ENCODE peak calls at places on chromosomes 4 and X, in four cellular contexts. One of them, this sample, is unnamed.

GRCh38 chrX:107537815-107538214 is 88.4 kb downstream of the FRMPD3 start:
- DNase-seq in mammary epithelial cell: peak; percentile 27
- DNase-seq in nephron progenitor cell: peak; percentile 21
- DNase-seq in CD8-positive, alpha-beta T cell: peak; percentile 33
- DNase-seq in this sample: peak; percentile 64

GRCh38 chr4:92825785-92826184 is 522.0 kb downstream of the GRID2 start:
- DNase-seq in mammary epithelial cell: no peak
- DNase-seq in nephron progenitor cell: no peak
- DNase-seq in CD8-positive, alpha-beta T cell: no peak
- DNase-seq in this sample: no peak

GRCh38 chr4:133154725-133155124 is 5.6 kb downstream of the PCDH10 start:
- DNase-seq in mammary epithelial cell: no peak
- DNase-seq in nephron progenitor cell: peak; percentile 22
- DNase-seq in CD8-positive, alpha-beta T cell: no peak
- DNase-seq in this sample: peak; percentile 31

GRCh38 chr4:2652415-2653155 is 103.6 kb downstream of the TNIP2 start:
- DNase-seq in mammary epithelial cell: no peak
- DNase-seq in nephron progenitor cell: no peak
- DNase-seq in CD8-positive, alpha-beta T cell: no peak
- DNase-seq in this sample: no peak

GRCh38 chr4:86825511-86825910 is 23.7 kb downstream of the SLC10A6 start:
- DNase-seq in mammary epithelial cell: no peak
- DNase-seq in nephron progenitor cell: no peak
- DNase-seq in CD8-positive, alpha-beta T cell: no peak
- DNase-seq in this sample: no peak

GRCh38 chr4:3098346-3098745 is 23.9 kb downstream of the HTT start:
- DNase-seq in mammary epithelial cell: no peak
- DNase-seq in nephron progenitor cell: no peak
- DNase-seq in CD8-positive, alpha-beta T cell: no peak
- DNase-seq in this sample: no peak

GRCh38 chr4:132958457-132959263 is 190.4 kb upstream of the PCDH10 start:
- DNase-seq in mammary epithelial cell: no peak
- DNase-seq in nephron progenitor cell: no peak
- DNase-seq in CD8-positive, alpha-beta T cell: no peak
- DNase-seq in this sample: no peak

GRCh38 chrX:13697440-13697839 is 8.5 kb downstream of the RAB9A start:
- DNase-seq in mammary epithelial cell: no peak
- DNase-seq in nephron progenitor cell: no peak
- DNase-seq in CD8-positive, alpha-beta T cell: no peak
- DNase-seq in this sample: no peak

GRCh38 chr4:139528377-139529005 is 27.5 kb downstream of the SETD7 start:
- DNase-seq in mammary epithelial cell: peak; percentile 87
- DNase-seq in nephron progenitor cell: no peak
- DNase-seq in CD8-positive, alpha-beta T cell: peak; percentile 16
- DNase-seq in this sample: peak; percentile 71

GRCh38 chrX:101999644-102000539 is 68.1 kb upstream of the ZMAT1 start:
- DNase-seq in mammary epithelial cell: no peak
- DNase-seq in nephron progenitor cell: no peak
- DNase-seq in CD8-positive, alpha-beta T cell: no peak
- DNase-seq in this sample: no peak

GRCh38 chrX:115362334-115363095 is 73.0 kb downstream of the LUZP4 start:
- DNase-seq in mammary epithelial cell: peak; percentile 10
- DNase-seq in nephron progenitor cell: no peak
- DNase-seq in CD8-positive, alpha-beta T cell: no peak
- DNase-seq in this sample: no peak

GRCh38 chr4:67568820-67569219 is 10.3 kb downstream of the STAP1 start:
- DNase-seq in mammary epithelial cell: peak; percentile 49
- DNase-seq in nephron progenitor cell: no peak
- DNase-seq in CD8-positive, alpha-beta T cell: no peak
- DNase-seq in this sample: peak; percentile 79

GRCh38 chr4:5037553-5038551 is 13.4 kb upstream of the STK32B start:
- DNase-seq in mammary epithelial cell: peak; percentile 91
- DNase-seq in nephron progenitor cell: no peak
- DNase-seq in CD8-positive, alpha-beta T cell: no peak
- DNase-seq in this sample: peak; percentile 93

GRCh38 chr4:182142146-182143085 is 100.8 kb upstream of the TENM3 start:
- DNase-seq in mammary epithelial cell: peak; percentile 70
- DNase-seq in nephron progenitor cell: peak; percentile 70
- DNase-seq in CD8-positive, alpha-beta T cell: no peak
- DNase-seq in this sample: no peak

GRCh38 chr4:72076562-72076961 is 44.8 kb downstream of the NPFFR2 start:
- DNase-seq in mammary epithelial cell: peak; percentile 21
- DNase-seq in nephron progenitor cell: no peak
- DNase-seq in CD8-positive, alpha-beta T cell: no peak
- DNase-seq in this sample: peak; percentile 8

GRCh38 chr4:56320293-56320692 is 67.0 kb downstream of the AASDH start:
- DNase-seq in mammary epithelial cell: peak; percentile 33
- DNase-seq in nephron progenitor cell: no peak
- DNase-seq in CD8-positive, alpha-beta T cell: no peak
- DNase-seq in this sample: peak; percentile 81

GRCh38 chr4:163157157-163157556 is 9.5 kb downstream of the NAF1 start:
- DNase-seq in mammary epithelial cell: peak; percentile 57
- DNase-seq in nephron progenitor cell: no peak
- DNase-seq in CD8-positive, alpha-beta T cell: no peak
- DNase-seq in this sample: no peak

GRCh38 chr4:19038231-19038630 is 1016.7 kb upstream of the LCORL start:
- DNase-seq in mammary epithelial cell: no peak
- DNase-seq in nephron progenitor cell: no peak
- DNase-seq in CD8-positive, alpha-beta T cell: no peak
- DNase-seq in this sample: no peak

GRCh38 chr4:5381981-5382441 is 326.3 kb downstream of the EVC2 start:
- DNase-seq in mammary epithelial cell: no peak
- DNase-seq in nephron progenitor cell: no peak
- DNase-seq in CD8-positive, alpha-beta T cell: no peak
- DNase-seq in this sample: peak; percentile 22

GRCh38 chrX:133586443-133586842 is 171.2 kb upstream of the GPC4 start:
- DNase-seq in mammary epithelial cell: no peak
- DNase-seq in nephron progenitor cell: no peak
- DNase-seq in CD8-positive, alpha-beta T cell: no peak
- DNase-seq in this sample: no peak

GRCh38 chr4:3820806-3821579 is 54.8 kb downstream of the ADRA2C start:
- DNase-seq in mammary epithelial cell: no peak
- DNase-seq in nephron progenitor cell: no peak
- DNase-seq in CD8-positive, alpha-beta T cell: no peak
- DNase-seq in this sample: no peak

GRCh38 chr4:26621366-26621765 is 37.5 kb downstream of the TBC1D19 start:
- DNase-seq in mammary epithelial cell: no peak
- DNase-seq in nephron progenitor cell: no peak
- DNase-seq in CD8-positive, alpha-beta T cell: no peak
- DNase-seq in this sample: no peak

GRCh38 chrX:38987135-38987780 is 186.0 kb downstream of the MID1IP1 start:
- DNase-seq in mammary epithelial cell: no peak
- DNase-seq in nephron progenitor cell: peak; percentile 7
- DNase-seq in CD8-positive, alpha-beta T cell: no peak
- DNase-seq in this sample: no peak

GRCh38 chr4:3402409-3403103 is 39.2 kb upstream of the HGFAC start:
- DNase-seq in mammary epithelial cell: peak; percentile 5
- DNase-seq in nephron progenitor cell: no peak
- DNase-seq in CD8-positive, alpha-beta T cell: no peak
- DNase-seq in this sample: no peak

GRCh38 chr4:169063441-169063840 is 53.4 kb upstream of the CBR4 start:
- DNase-seq in mammary epithelial cell: no peak
- DNase-seq in nephron progenitor cell: no peak
- DNase-seq in CD8-positive, alpha-beta T cell: no peak
- DNase-seq in this sample: no peak

GRCh38 chr4:186684889-186685309 is 38.8 kb downstream of the FAT1 start:
- DNase-seq in mammary epithelial cell: no peak
- DNase-seq in nephron progenitor cell: no peak
- DNase-seq in CD8-positive, alpha-beta T cell: no peak
- DNase-seq in this sample: no peak

GRCh38 chr4:169351860-169352259 is 81.1 kb upstream of the SH3RF1 start:
- DNase-seq in mammary epithelial cell: no peak
- DNase-seq in nephron progenitor cell: no peak
- DNase-seq in CD8-positive, alpha-beta T cell: no peak
- DNase-seq in this sample: no peak

GRCh38 chr4:113222431-113222979 is 173.1 kb downstream of the ANK2 start:
- DNase-seq in mammary epithelial cell: no peak
- DNase-seq in nephron progenitor cell: no peak
- DNase-seq in CD8-positive, alpha-beta T cell: no peak
- DNase-seq in this sample: no peak

GRCh38 chr4:86594559-86595425 is 677 bp downstream of the PTPN13 start:
- DNase-seq in mammary epithelial cell: peak; percentile 66
- DNase-seq in nephron progenitor cell: peak; percentile 43
- DNase-seq in CD8-positive, alpha-beta T cell: no peak
- DNase-seq in this sample: peak; percentile 71

GRCh38 chr4:3375688-3376087 is 66.1 kb upstream of the HGFAC start:
- DNase-seq in mammary epithelial cell: peak; percentile 67
- DNase-seq in nephron progenitor cell: no peak
- DNase-seq in CD8-positive, alpha-beta T cell: no peak
- DNase-seq in this sample: peak; percentile 92

GRCh38 chr4:2186133-2186864 is 55.6 kb downstream of the HAUS3 start:
- DNase-seq in mammary epithelial cell: peak; percentile 58
- DNase-seq in nephron progenitor cell: peak; percentile 10
- DNase-seq in CD8-positive, alpha-beta T cell: no peak
- DNase-seq in this sample: peak; percentile 70

GRCh38 chr4:40750461-40751258 is 905 bp downstream of the NSUN7 start:
- DNase-seq in mammary epithelial cell: peak; percentile 1
- DNase-seq in nephron progenitor cell: peak; percentile 49
- DNase-seq in CD8-positive, alpha-beta T cell: no peak
- DNase-seq in this sample: no peak

GRCh38 chrX:117996918-117997480 is 119.6 kb downstream of the KLHL13 start:
- DNase-seq in mammary epithelial cell: peak; percentile 67
- DNase-seq in nephron progenitor cell: no peak
- DNase-seq in CD8-positive, alpha-beta T cell: no peak
- DNase-seq in this sample: peak; percentile 59

GRCh38 chr4:175273995-175274753 is 356.0 kb downstream of the ADAM29 start:
- DNase-seq in mammary epithelial cell: no peak
- DNase-seq in nephron progenitor cell: no peak
- DNase-seq in CD8-positive, alpha-beta T cell: no peak
- DNase-seq in this sample: peak; percentile 9

GRCh38 chr4:56742080-56742871 is 61.2 kb upstream of the HOPX start:
- DNase-seq in mammary epithelial cell: peak; percentile 29
- DNase-seq in nephron progenitor cell: no peak
- DNase-seq in CD8-positive, alpha-beta T cell: no peak
- DNase-seq in this sample: no peak

GRCh38 chr4:69714086-69714485 is 46.3 kb downstream of the SULT1B1 start:
- DNase-seq in mammary epithelial cell: no peak
- DNase-seq in nephron progenitor cell: no peak
- DNase-seq in CD8-positive, alpha-beta T cell: no peak
- DNase-seq in this sample: no peak
- TF ChIP-seq CTCF in mammary epithelial cell: no peak
- TF ChIP-seq CTCF in nephron progenitor cell: no peak
- TF ChIP-seq CTCF in CD8-positive, alpha-beta T cell: no peak
- TF ChIP-seq CTCF in this sample: no peak

DNA sequence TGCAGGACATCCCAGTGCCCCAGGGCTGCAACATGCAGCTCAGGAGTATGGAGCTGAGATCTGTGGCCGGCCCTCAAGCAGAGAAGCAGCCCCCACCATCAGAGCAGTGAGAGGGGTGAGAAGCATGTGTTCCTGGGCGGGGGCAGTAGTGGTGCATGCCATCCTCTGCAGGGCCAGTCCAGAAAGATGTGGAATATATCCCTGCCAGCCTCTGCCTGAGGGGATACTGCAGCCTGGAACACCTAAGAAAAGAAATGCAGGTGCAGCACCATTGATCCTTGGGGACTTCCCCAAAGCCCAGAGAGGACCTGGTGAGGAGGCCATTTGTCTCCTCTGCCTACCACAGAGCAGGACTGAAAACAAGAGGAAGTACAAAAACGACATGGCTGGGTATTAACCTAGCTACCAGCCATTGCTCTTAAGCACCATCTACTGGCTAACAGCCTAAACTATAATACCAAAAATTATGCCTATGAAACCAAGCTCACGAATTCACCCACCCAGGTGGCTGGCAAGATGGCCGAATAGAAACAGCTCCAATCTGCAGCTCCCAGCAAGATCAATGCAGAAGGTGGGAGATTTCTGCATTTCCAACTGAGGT is 158.8 kb downstream of the ADGRA3 start:
- DNase-seq in mammary epithelial cell: peak; percentile 26
- DNase-seq in nephron progenitor cell: no peak
- DNase-seq in CD8-positive, alpha-beta T cell: no peak
- DNase-seq in this sample: peak; percentile 28
- TF ChIP-seq CTCF in mammary epithelial cell: peak; percentile 35
- TF ChIP-seq CTCF in nephron progenitor cell: peak; percentile 10
- TF ChIP-seq CTCF in CD8-positive, alpha-beta T cell: no peak
- TF ChIP-seq CTCF in this sample: peak; percentile 32

GRCh38 chrX:149937881-149938426 is 337 bp downstream of the EOLA2 start:
- DNase-seq in mammary epithelial cell: no peak
- DNase-seq in nephron progenitor cell: peak; percentile 40
- DNase-seq in CD8-positive, alpha-beta T cell: peak; percentile 20
- DNase-seq in this sample: no peak

GRCh38 chrX:149938427-149939270 is at the start of gene EOLA2:
- DNase-seq in mammary epithelial cell: peak; percentile 95
- DNase-seq in nephron progenitor cell: peak; percentile 88
- DNase-seq in CD8-positive, alpha-beta T cell: peak; percentile 88
- DNase-seq in this sample: peak; percentile 95

GRCh38 chrX:149939271-149940014 is 1.2 kb upstream of the EOLA2 start:
- DNase-seq in mammary epithelial cell: peak; percentile 82
- DNase-seq in nephron progenitor cell: peak; percentile 93
- DNase-seq in CD8-positive, alpha-beta T cell: peak; percentile 86
- DNase-seq in this sample: peak; percentile 84

DNA sequence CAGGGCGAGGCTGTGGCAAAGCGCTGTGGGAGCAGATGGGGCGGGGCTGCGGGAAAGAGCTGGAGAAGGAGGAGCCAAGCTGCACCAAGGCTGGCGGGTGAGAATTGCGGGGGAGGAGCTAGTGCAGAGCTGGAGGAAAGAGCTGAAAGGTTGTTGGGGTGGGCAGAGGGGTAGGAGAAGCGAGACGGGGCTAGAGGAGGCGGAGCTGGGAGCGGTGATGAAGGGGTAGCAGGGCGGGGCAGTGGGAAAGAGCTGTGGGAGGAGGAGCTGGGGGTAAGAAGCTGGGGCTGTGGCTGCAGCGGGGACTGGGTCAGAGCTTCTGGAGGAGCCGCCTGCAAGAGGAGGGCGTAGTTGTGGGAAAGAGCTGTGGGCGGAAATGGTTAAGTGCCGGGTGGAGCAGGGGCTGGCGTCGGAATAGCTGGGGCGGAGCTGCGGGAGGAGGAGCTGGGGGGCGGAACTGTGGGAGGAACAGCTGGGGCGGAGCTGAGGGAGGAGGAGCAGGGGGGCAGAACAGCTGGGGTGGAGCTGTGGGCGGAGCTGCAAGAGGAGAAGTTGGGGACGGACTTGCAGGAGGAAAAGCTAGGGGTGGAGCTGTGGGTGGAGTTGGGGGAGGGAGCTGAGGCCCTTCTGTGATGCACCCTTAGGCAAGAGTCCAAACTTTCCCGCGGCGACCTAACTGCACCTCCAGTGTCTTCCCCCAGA is 1.9 kb upstream of the EOLA2 start:
- DNase-seq in mammary epithelial cell: peak; percentile 94
- DNase-seq in nephron progenitor cell: peak; percentile 88
- DNase-seq in CD8-positive, alpha-beta T cell: peak; percentile 88
- DNase-seq in this sample: peak; percentile 95
- TF ChIP-seq CTCF in mammary epithelial cell: peak; percentile 29
- TF ChIP-seq CTCF in nephron progenitor cell: no peak
- TF ChIP-seq CTCF in CD8-positive, alpha-beta T cell: peak; percentile 30
- TF ChIP-seq CTCF in this sample: no peak

DNA sequence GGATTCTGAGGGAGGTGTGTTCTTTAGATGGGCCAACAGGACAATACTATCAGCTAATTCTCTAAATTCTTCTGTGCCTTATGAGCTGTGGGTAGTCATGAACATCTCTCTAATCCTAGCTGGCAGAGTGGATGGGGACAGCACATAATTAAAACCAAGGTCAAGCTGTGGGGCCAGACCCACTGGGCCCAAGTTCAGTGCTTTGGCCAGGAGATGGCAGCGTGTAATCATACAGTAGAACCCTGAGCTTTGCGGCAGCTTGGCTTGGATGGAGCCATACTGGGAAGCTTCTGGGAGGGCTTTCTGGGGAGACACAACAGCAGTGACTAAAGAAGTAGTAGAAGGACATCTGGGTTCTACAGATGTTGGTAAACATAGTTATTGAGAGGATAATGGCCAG is 140.3 kb upstream of the CXCL13 start:
- DNase-seq in mammary epithelial cell: peak; percentile 28
- DNase-seq in nephron progenitor cell: no peak
- DNase-seq in CD8-positive, alpha-beta T cell: no peak
- DNase-seq in this sample: peak; percentile 45
- TF ChIP-seq CTCF in mammary epithelial cell: peak; percentile 54
- TF ChIP-seq CTCF in nephron progenitor cell: no peak
- TF ChIP-seq CTCF in CD8-positive, alpha-beta T cell: no peak
- TF ChIP-seq CTCF in this sample: peak; percentile 61

This sample was measured in MCF 10A.